ENCODE peak calls at places on chromosomes 3 and 15, in ten cellular contexts. One of them, this sample, is unnamed.
A peak's percentile ranks its signal among the peaks of the same experiment; 100 is the strongest.

GRCh38 chr3:105822171-105823123 is 46.4 kb downstream of the CBLB start:
- DNase-seq in stimulated activated CD4-positive, alpha-beta T cell treated with anti-CD3 and anti-CD28 coated beads, Interleukin-2, amount 100 ng/mL, for 4 hours: no peak
- DNase-seq in heart left ventricle: no peak
- DNase-seq in esophagus muscularis mucosa: no peak
- DNase-seq in cardiac fibroblast: no peak
- DNase-seq in endodermal cell: no peak
- DNase-seq in GM13976: no peak
- DNase-seq in body of pancreas: no peak
- DNase-seq in stimulated activated CD8-positive, alpha-beta memory T cell treated with anti-CD3 and anti-CD28 coated beads, Interleukin-2, amount 100 ng/mL, for 48 hours: no peak
- DNase-seq in hypothalamus: no peak
- DNase-seq in this sample: no peak

GRCh38 chr3:47954562-47954961 is 61.7 kb downstream of the MAP4 start:
- DNase-seq in stimulated activated CD4-positive, alpha-beta T cell treated with anti-CD3 and anti-CD28 coated beads, Interleukin-2, amount 100 ng/mL, for 4 hours: no peak
- DNase-seq in heart left ventricle: peak; percentile 13
- DNase-seq in esophagus muscularis mucosa: no peak
- DNase-seq in cardiac fibroblast: peak; percentile 41
- DNase-seq in endodermal cell: no peak
- DNase-seq in GM13976: no peak
- DNase-seq in body of pancreas: peak; percentile 7
- DNase-seq in stimulated activated CD8-positive, alpha-beta memory T cell treated with anti-CD3 and anti-CD28 coated beads, Interleukin-2, amount 100 ng/mL, for 48 hours: no peak
- DNase-seq in hypothalamus: no peak
- DNase-seq in this sample: no peak

GRCh38 chr3:52090620-52091468 is 34.5 kb upstream of the DUSP7 start:
- DNase-seq in stimulated activated CD4-positive, alpha-beta T cell treated with anti-CD3 and anti-CD28 coated beads, Interleukin-2, amount 100 ng/mL, for 4 hours: no peak
- DNase-seq in heart left ventricle: no peak
- DNase-seq in esophagus muscularis mucosa: no peak
- DNase-seq in cardiac fibroblast: peak; percentile 18
- DNase-seq in endodermal cell: peak; percentile 65
- DNase-seq in GM13976: no peak
- DNase-seq in body of pancreas: no peak
- DNase-seq in stimulated activated CD8-positive, alpha-beta memory T cell treated with anti-CD3 and anti-CD28 coated beads, Interleukin-2, amount 100 ng/mL, for 48 hours: no peak
- DNase-seq in hypothalamus: no peak
- DNase-seq in this sample: no peak

GRCh38 chr3:4722103-4722502 is 229.0 kb downstream of the ITPR1 start:
- DNase-seq in stimulated activated CD4-positive, alpha-beta T cell treated with anti-CD3 and anti-CD28 coated beads, Interleukin-2, amount 100 ng/mL, for 4 hours: no peak
- DNase-seq in heart left ventricle: no peak
- DNase-seq in esophagus muscularis mucosa: no peak
- DNase-seq in cardiac fibroblast: peak; percentile 82
- DNase-seq in endodermal cell: no peak
- DNase-seq in GM13976: peak; percentile 68
- DNase-seq in body of pancreas: peak; percentile 83
- DNase-seq in stimulated activated CD8-positive, alpha-beta memory T cell treated with anti-CD3 and anti-CD28 coated beads, Interleukin-2, amount 100 ng/mL, for 48 hours: no peak
- DNase-seq in hypothalamus: no peak
- DNase-seq in this sample: no peak

GRCh38 chr3:133563186-133563591 is 10.3 kb upstream of the CDV3 start:
- DNase-seq in stimulated activated CD4-positive, alpha-beta T cell treated with anti-CD3 and anti-CD28 coated beads, Interleukin-2, amount 100 ng/mL, for 4 hours: no peak
- DNase-seq in heart left ventricle: no peak
- DNase-seq in esophagus muscularis mucosa: no peak
- DNase-seq in cardiac fibroblast: no peak
- DNase-seq in endodermal cell: no peak
- DNase-seq in GM13976: no peak
- DNase-seq in body of pancreas: no peak
- DNase-seq in stimulated activated CD8-positive, alpha-beta memory T cell treated with anti-CD3 and anti-CD28 coated beads, Interleukin-2, amount 100 ng/mL, for 48 hours: no peak
- DNase-seq in hypothalamus: no peak
- DNase-seq in this sample: no peak

GRCh38 chr15:73902121-73903020 is 23.9 kb upstream of the LOXL1 start:
- DNase-seq in stimulated activated CD4-positive, alpha-beta T cell treated with anti-CD3 and anti-CD28 coated beads, Interleukin-2, amount 100 ng/mL, for 4 hours: no peak
- DNase-seq in heart left ventricle: no peak
- DNase-seq in esophagus muscularis mucosa: no peak
- DNase-seq in cardiac fibroblast: no peak
- DNase-seq in endodermal cell: peak; percentile 66
- DNase-seq in GM13976: no peak
- DNase-seq in body of pancreas: no peak
- DNase-seq in stimulated activated CD8-positive, alpha-beta memory T cell treated with anti-CD3 and anti-CD28 coated beads, Interleukin-2, amount 100 ng/mL, for 48 hours: no peak
- DNase-seq in hypothalamus: no peak
- DNase-seq in this sample: no peak

GRCh38 chr3:57158813-57159678 is 6.1 kb downstream of the IL17RD start:
- DNase-seq in stimulated activated CD4-positive, alpha-beta T cell treated with anti-CD3 and anti-CD28 coated beads, Interleukin-2, amount 100 ng/mL, for 4 hours: no peak
- DNase-seq in heart left ventricle: no peak
- DNase-seq in esophagus muscularis mucosa: no peak
- DNase-seq in cardiac fibroblast: no peak
- DNase-seq in endodermal cell: peak; percentile 91
- DNase-seq in GM13976: no peak
- DNase-seq in body of pancreas: no peak
- DNase-seq in stimulated activated CD8-positive, alpha-beta memory T cell treated with anti-CD3 and anti-CD28 coated beads, Interleukin-2, amount 100 ng/mL, for 48 hours: no peak
- DNase-seq in hypothalamus: no peak
- DNase-seq in this sample: no peak

GRCh38 chr15:22918056-22918455 is 62.1 kb downstream of the CYFIP1 start:
- DNase-seq in stimulated activated CD4-positive, alpha-beta T cell treated with anti-CD3 and anti-CD28 coated beads, Interleukin-2, amount 100 ng/mL, for 4 hours: no peak
- DNase-seq in heart left ventricle: no peak
- DNase-seq in esophagus muscularis mucosa: no peak
- DNase-seq in cardiac fibroblast: peak; percentile 16
- DNase-seq in endodermal cell: no peak
- DNase-seq in GM13976: no peak
- DNase-seq in body of pancreas: no peak
- DNase-seq in stimulated activated CD8-positive, alpha-beta memory T cell treated with anti-CD3 and anti-CD28 coated beads, Interleukin-2, amount 100 ng/mL, for 48 hours: no peak
- DNase-seq in hypothalamus: no peak
- DNase-seq in this sample: no peak

GRCh38 chr15:29090617-29091466 is 178.8 kb downstream of the NSMCE3 start:
- DNase-seq in stimulated activated CD4-positive, alpha-beta T cell treated with anti-CD3 and anti-CD28 coated beads, Interleukin-2, amount 100 ng/mL, for 4 hours: peak; percentile 25
- DNase-seq in heart left ventricle: no peak
- DNase-seq in esophagus muscularis mucosa: no peak
- DNase-seq in cardiac fibroblast: peak; percentile 29
- DNase-seq in endodermal cell: peak; percentile 87
- DNase-seq in GM13976: peak; percentile 70
- DNase-seq in body of pancreas: no peak
- DNase-seq in stimulated activated CD8-positive, alpha-beta memory T cell treated with anti-CD3 and anti-CD28 coated beads, Interleukin-2, amount 100 ng/mL, for 48 hours: peak; percentile 44
- DNase-seq in hypothalamus: no peak
- DNase-seq in this sample: no peak

GRCh38 chr3:42024578-42025387 is 62.9 kb upstream of the ULK4 start:
- DNase-seq in stimulated activated CD4-positive, alpha-beta T cell treated with anti-CD3 and anti-CD28 coated beads, Interleukin-2, amount 100 ng/mL, for 4 hours: no peak
- DNase-seq in heart left ventricle: peak; percentile 35
- DNase-seq in esophagus muscularis mucosa: no peak
- DNase-seq in cardiac fibroblast: peak; percentile 28
- DNase-seq in endodermal cell: peak; percentile 61
- DNase-seq in GM13976: no peak
- DNase-seq in body of pancreas: no peak
- DNase-seq in stimulated activated CD8-positive, alpha-beta memory T cell treated with anti-CD3 and anti-CD28 coated beads, Interleukin-2, amount 100 ng/mL, for 48 hours: no peak
- DNase-seq in hypothalamus: no peak
- DNase-seq in this sample: no peak

GRCh38 chr3:156732715-156733114 is 58.3 kb downstream of the TIPARP start:
- DNase-seq in stimulated activated CD4-positive, alpha-beta T cell treated with anti-CD3 and anti-CD28 coated beads, Interleukin-2, amount 100 ng/mL, for 4 hours: no peak
- DNase-seq in heart left ventricle: no peak
- DNase-seq in esophagus muscularis mucosa: peak; percentile 31
- DNase-seq in cardiac fibroblast: no peak
- DNase-seq in endodermal cell: no peak
- DNase-seq in GM13976: no peak
- DNase-seq in body of pancreas: no peak
- DNase-seq in stimulated activated CD8-positive, alpha-beta memory T cell treated with anti-CD3 and anti-CD28 coated beads, Interleukin-2, amount 100 ng/mL, for 48 hours: no peak
- DNase-seq in hypothalamus: no peak
- DNase-seq in this sample: no peak

This sample was measured in posterior cingulate gyrus.